ENCODE peak calls at places on chromosome X, in four cellular contexts. K is fibroblast of pulmonary artery, L is GM23338, V is ovary. P is an unnamed sample.

GRCh38 chrX:136889269-136889668 is 8.7 kb upstream of the RBMX start:
- DNase-seq in K (no peak), L (no peak), V (no peak), P (no peak)

GRCh38 chrX:12709047-12709446 is 82.2 kb upstream of the PRPS2 start:
- DNase-seq in K (no peak), L (no peak), V (no peak), P (no peak)

GRCh38 chrX:31376408-31376807 is 304.6 kb upstream of the FTHL17 start:
- DNase-seq in K (no peak), L (no peak), V (no peak), P (no peak)

GRCh38 chrX:9577555-9577954 is 112.7 kb downstream of the TBL1X start:
- DNase-seq in K (no peak), L (no peak), V (no peak), P (no peak)

GRCh38 chrX:33109858-33110257 is 101.5 kb downstream of the DMD start:
- DNase-seq in K (no peak), L (no peak), V (no peak), P (no peak)

GRCh38 chrX:96919672-96920071 is 36.0 kb downstream of the RPA4 start:
- DNase-seq in K (no peak), L (no peak), V (no peak), P (no peak)

GRCh38 chrX:46812445-46812844 is 24.4 kb upstream of the RP2 start:
- DNase-seq in K (no peak), L (no peak), V (no peak), P (no peak)

GRCh38 chrX:153828308-153828707 is 2.0 kb downstream of the PDZD4 start:
- DNase-seq in K (no peak), L (no peak), V (no peak), P (no peak)

GRCh38 chrX:17923546-17923945 is 62.4 kb upstream of the RAI2 start:
- DNase-seq in K (no peak), L (peak; percentile 7), V (no peak), P (no peak)

GRCh38 chrX:100802843-100803242 is 17.3 kb upstream of the CSTF2 start:
- DNase-seq in K (no peak), L (no peak), V (no peak), P (no peak)

GRCh38 chrX:136850441-136851175 is 29.9 kb downstream of the RBMX start:
- DNase-seq in K (peak; percentile 42), L (no peak), V (no peak), P (no peak)

P was measured in central memory CD8-positive, alpha-beta T cell.